ENCODE peak calls at places on chromosomes 16 and 17, in seven cellular contexts. D is CD8-positive, alpha-beta memory T cell; Z is stimulated activated CD4-positive, alpha-beta T cell treated with anti-CD3 and anti-CD28 coated beads, Interleukin-1b, Interleukin-23, amount 100 ng/mL, for 48 hours; E is activated CD4-positive, alpha-beta T cell treated with anti-CD3 and anti-CD28 coated beads, Interleukin-2, amount 50 U/mL, for 1 hour; S is gastrocnemius medialis; M is endothelial cell; L is Calu3. O is an unnamed sample.

GRCh38 chr17:80898706-80899105 is 92.9 kb upstream of the CHMP6 start:
- DNase-seq in D (no peak), Z (no peak), E (no peak), S (no peak), M (no peak), L (no peak), O (no peak)

GRCh38 chr17:82090549-82091263 is 7.3 kb downstream of the FASN start:
- DNase-seq in D (no peak), Z (no peak), E (no peak), S (no peak), M (no peak), L (no peak), O (no peak)

GRCh38 chr17:74529243-74529642 is 2.0 kb downstream of the CD300LB start:
- DNase-seq in D (no peak), Z (no peak), E (no peak), S (no peak), M (peak), L (no peak), O (no peak)

GRCh38 chr16:16019488-16019887 is 70.1 kb downstream of the ABCC1 start:
- DNase-seq in D (no peak), Z (no peak), E (no peak), S (no peak), M (no peak), L (peak), O (no peak)

GRCh38 chr17:57548421-57549385 is 196.4 kb downstream of the CCDC182 start:
- DNase-seq in D (no peak), Z (no peak), E (no peak), S (no peak), M (no peak), L (no peak), O (no peak)

GRCh38 chr17:82235775-82236141 is 6.9 kb downstream of the SLC16A3 start:
- DNase-seq in D (no peak), Z (no peak), E (no peak), S (no peak), M (no peak), L (no peak), O (no peak)

GRCh38 chr17:42266918-42267766 is 9.0 kb downstream of the STAT5B start:
- DNase-seq in D (peak), Z (peak), E (peak), S (peak), M (no peak), L (no peak), O (peak)

GRCh38 chr17:19533718-19534561 is at the start of gene SLC47A1:
- DNase-seq in D (no peak), Z (peak), E (peak), S (no peak), M (peak), L (peak), O (no peak)

GRCh38 chr17:82942166-82943130 is 102.6 kb upstream of the ZNF750 start:
- DNase-seq in D (no peak), Z (no peak), E (no peak), S (no peak), M (no peak), L (no peak), O (no peak)

GRCh38 chr16:54407596-54407995 is 121.0 kb upstream of the IRX3 start:
- DNase-seq in D (no peak), Z (no peak), E (no peak), S (no peak), M (no peak), L (no peak), O (no peak)

GRCh38 chr17:30939059-30939689 is 17.4 kb downstream of the ADAP2 start:
- DNase-seq in D (no peak), Z (no peak), E (no peak), S (no peak), M (no peak), L (no peak), O (peak)

GRCh38 chr17:53032861-53033271 is 789.9 kb upstream of the KIF2B start:
- DNase-seq in D (no peak), Z (no peak), E (no peak), S (no peak), M (peak), L (peak), O (peak)

GRCh38 chr16:81551821-81552304 is 107.3 kb downstream of the CMIP start:
- DNase-seq in D (no peak), Z (no peak), E (no peak), S (no peak), M (no peak), L (no peak), O (no peak)

GRCh38 chr16:24440296-24440695 is 99.1 kb upstream of the RBBP6 start:
- DNase-seq in D (no peak), Z (no peak), E (no peak), S (no peak), M (no peak), L (no peak), O (no peak)

O was measured in CD4-positive, CD25-positive, alpha-beta regulatory T cell.